ENCODE peak calls at places on chromosomes 1 and 21, in six cellular contexts. T is cardiac muscle cell, N is thoracic aorta, Y is tibial nerve, C is IMR-90, U is H7. F is an unnamed sample.

GRCh38 chr21:36064085-36064460 is 3.7 kb upstream of the SETD4 start:
- DNase-seq in T (no peak), N (no peak), Y (no peak), C (no peak), U (no peak), F (no peak)

GRCh38 chr1:66678151-66678550 is 74.1 kb upstream of the DYNLT5 start:
- DNase-seq in T (no peak), N (no peak), Y (no peak), C (no peak), U (no peak), F (no peak)

GRCh38 chr1:231392380-231393131 is 29.5 kb downstream of the EGLN1 start:
- DNase-seq in T (no peak), N (no peak), Y (no peak), C (no peak), U (peak; percentile 35), F (no peak)

GRCh38 chr1:200319143-200319542 is 90.7 kb downstream of the ZNF281 start:
- DNase-seq in T (no peak), N (no peak), Y (no peak), C (no peak), U (no peak), F (no peak)

GRCh38 chr1:203133969-203134725 is 6.6 kb downstream of the ADORA1 start:
- DNase-seq in T (peak; percentile 93), N (no peak), Y (no peak), C (peak; percentile 49), U (peak; percentile 57), F (no peak)

GRCh38 chr1:183002267-183002666 is 21.0 kb upstream of the LAMC1 start:
- DNase-seq in T (no peak), N (no peak), Y (no peak), C (no peak), U (no peak), F (no peak)

GRCh38 chr21:30329203-30329868 is 8.2 kb downstream of the KRTAP27-1 start:
- DNase-seq in T (no peak), N (no peak), Y (no peak), C (no peak), U (no peak), F (peak; percentile 10)

GRCh38 chr1:107110346-107110745 is 30.5 kb upstream of the NTNG1 start:
- DNase-seq in T (no peak), N (no peak), Y (no peak), C (no peak), U (no peak), F (no peak)

GRCh38 chr1:108708726-108709660 is 3.7 kb upstream of the FNDC7 start:
- DNase-seq in T (peak; percentile 59), N (no peak), Y (no peak), C (no peak), U (peak; percentile 39), F (peak; percentile 31)

GRCh38 chr1:47189844-47190562 is at the start of gene PDZK1IP1:
- DNase-seq in T (peak; percentile 88), N (peak; percentile 89), Y (peak; percentile 89), C (peak; percentile 67), U (peak; percentile 83), F (peak; percentile 89)

GRCh38 chr1:48870596-48870995 is 93.9 kb upstream of the BEND5 start:
- DNase-seq in T (peak; percentile 35), N (no peak), Y (no peak), C (no peak), U (no peak), F (no peak)

GRCh38 chr1:17790383-17791054 is 35.4 kb downstream of the ACTL8 start:
- DNase-seq in T (no peak), N (no peak), Y (no peak), C (no peak), U (no peak), F (no peak)

GRCh38 chr1:77230051-77230450 is 10.8 kb upstream of the PIGK start:
- DNase-seq in T (peak; percentile 2), N (no peak), Y (no peak), C (peak; percentile 22), U (no peak), F (no peak)

GRCh38 chr1:180945151-180945550 is 32.5 kb downstream of the KIAA1614 start:
- DNase-seq in T (no peak), N (no peak), Y (no peak), C (no peak), U (peak; percentile 68), F (no peak)

GRCh38 chr1:200795151-200795550 is 56.5 kb downstream of the CAMSAP2 start:
- DNase-seq in T (peak; percentile 29), N (no peak), Y (no peak), C (peak; percentile 74), U (no peak), F (no peak)

GRCh38 chr1:161198206-161198876 is 513 bp downstream of the ADAMTS4 start:
- DNase-seq in T (peak; percentile 57), N (no peak), Y (no peak), C (no peak), U (peak; percentile 94), F (peak; percentile 88)

GRCh38 chr1:235940282-235940681 is 73.6 kb upstream of the LYST start:
- DNase-seq in T (no peak), N (no peak), Y (no peak), C (no peak), U (no peak), F (no peak)

GRCh38 chr1:58968360-58968952 is 184.6 kb upstream of the JUN start:
- DNase-seq in T (peak; percentile 88), N (peak; percentile 33), Y (peak; percentile 77), C (peak; percentile 46), U (no peak), F (peak; percentile 77)

GRCh38 chr1:231918239-231919015 is 291.8 kb downstream of the DISC1 start:
- DNase-seq in T (no peak), N (no peak), Y (no peak), C (peak; percentile 78), U (no peak), F (peak; percentile 11)

GRCh38 chr1:81999364-81999763 is 198.6 kb downstream of the ADGRL2 start:
- DNase-seq in T (no peak), N (no peak), Y (no peak), C (no peak), U (no peak), F (no peak)

GRCh38 chr21:37196847-37197246 is 70.3 kb downstream of the VPS26C start:
- DNase-seq in T (no peak), N (no peak), Y (no peak), C (no peak), U (no peak), F (no peak)

GRCh38 chr1:2316451-2316940 is 74.9 kb downstream of the MORN1 start:
- DNase-seq in T (no peak), N (no peak), Y (no peak), C (peak; percentile 47), U (no peak), F (peak; percentile 43)

GRCh38 chr1:2314297-2314802 is 77.0 kb downstream of the MORN1 start:
- DNase-seq in T (peak; percentile 83), N (no peak), Y (no peak), C (peak; percentile 36), U (peak; percentile 98), F (peak; percentile 75)

GRCh38 chr1:2314803-2315710 is 76.3 kb downstream of the MORN1 start:
- DNase-seq in T (peak; percentile 76), N (no peak), Y (no peak), C (peak; percentile 39), U (peak; percentile 99), F (peak; percentile 84)

GRCh38 chr1:2317230-2318065 is 73.9 kb downstream of the MORN1 start:
- DNase-seq in T (no peak), N (no peak), Y (no peak), C (no peak), U (peak; percentile 87), F (no peak)

DNA sequence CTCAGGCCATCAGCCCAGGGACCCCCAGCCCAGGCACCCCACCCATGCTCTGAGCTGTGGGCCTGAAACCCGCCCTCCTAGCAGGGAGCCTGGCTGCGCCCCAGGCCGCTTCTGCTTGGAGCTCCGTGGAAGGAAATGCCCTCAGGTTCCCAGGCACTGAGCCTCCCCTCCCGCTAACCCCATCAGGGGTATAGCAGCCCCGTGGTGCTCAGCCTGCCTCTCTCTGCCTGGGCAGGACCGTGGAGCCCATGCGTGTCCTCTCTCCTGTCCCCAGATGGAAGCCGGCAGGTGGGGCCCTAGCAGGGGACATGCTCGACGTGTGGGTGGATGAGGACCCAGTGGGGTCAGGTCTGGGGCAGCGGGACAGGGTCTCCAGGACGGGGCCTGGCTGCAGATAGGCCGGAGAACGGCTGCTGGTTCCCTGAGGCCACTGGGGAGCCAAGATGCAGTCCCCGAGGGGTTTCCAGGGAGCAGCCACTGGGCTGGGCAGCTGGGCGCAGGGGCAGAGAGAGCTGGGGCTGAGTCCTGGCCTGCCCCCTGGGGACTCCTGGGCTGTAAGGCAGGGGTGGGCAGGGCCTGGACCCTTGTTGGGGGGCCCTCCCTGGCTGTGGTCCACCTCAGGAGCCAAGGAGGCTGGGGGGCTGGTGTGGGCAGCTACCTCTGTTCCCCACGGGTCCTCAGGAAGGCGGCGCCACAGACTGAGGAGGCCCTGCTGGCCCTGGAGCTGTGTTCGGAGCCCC is 75.5 kb downstream of the MORN1 start:
- DNase-seq in T (no peak), N (no peak), Y (no peak), C (no peak), U (peak; percentile 79), F (no peak)
- H3K4me3 ChIP-seq in T (no peak overlapping the region), N (no peak overlapping the region), Y (no peak overlapping the region), C (no peak overlapping the region), U (no peak overlapping the region), F (no peak overlapping the region)

GRCh38 chr1:95208876-95209275 is 25.1 kb upstream of the RWDD3 start:
- DNase-seq in T (no peak), N (no peak), Y (no peak), C (no peak), U (no peak), F (no peak)
- H3K27me3 ChIP-seq in T (no peaks in the 10 kb centered on the region), N (no peaks in the 10 kb centered on the region), Y (no peaks in the 10 kb centered on the region), C (no peaks in the 10 kb centered on the region), U (no peaks in the 10 kb centered on the region), F (no peaks in the 10 kb centered on the region)

DNA sequence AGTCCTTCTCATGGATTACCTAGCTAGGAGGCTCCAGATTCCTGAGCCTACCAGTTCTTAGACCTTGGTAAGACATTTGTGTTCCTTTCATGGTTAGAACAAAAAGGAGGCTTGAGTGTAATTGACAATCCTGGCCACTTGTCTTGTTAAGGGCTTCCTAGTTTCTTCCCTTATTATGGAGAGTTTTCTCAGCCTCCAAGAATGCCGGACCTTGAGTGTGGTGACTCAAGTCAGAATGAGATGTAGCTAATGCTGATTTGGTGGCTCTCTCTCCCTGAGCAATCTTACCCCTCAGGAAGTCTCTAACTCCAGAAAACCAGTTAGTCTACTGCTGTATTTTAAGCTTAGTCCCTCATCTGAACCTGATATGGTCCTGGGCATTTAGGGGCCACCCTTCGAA is 14.3 kb downstream of the CHI3L2 start:
- DNase-seq in T (no peak), N (no peak), Y (no peak), C (peak; percentile 4), U (no peak), F (no peak)
- H3K4me3 ChIP-seq in T (no peak overlapping the region), N (no peak overlapping the region), Y (no peak overlapping the region), C (no peak overlapping the region), U (no peak overlapping the region), F (no peak overlapping the region)

DNA sequence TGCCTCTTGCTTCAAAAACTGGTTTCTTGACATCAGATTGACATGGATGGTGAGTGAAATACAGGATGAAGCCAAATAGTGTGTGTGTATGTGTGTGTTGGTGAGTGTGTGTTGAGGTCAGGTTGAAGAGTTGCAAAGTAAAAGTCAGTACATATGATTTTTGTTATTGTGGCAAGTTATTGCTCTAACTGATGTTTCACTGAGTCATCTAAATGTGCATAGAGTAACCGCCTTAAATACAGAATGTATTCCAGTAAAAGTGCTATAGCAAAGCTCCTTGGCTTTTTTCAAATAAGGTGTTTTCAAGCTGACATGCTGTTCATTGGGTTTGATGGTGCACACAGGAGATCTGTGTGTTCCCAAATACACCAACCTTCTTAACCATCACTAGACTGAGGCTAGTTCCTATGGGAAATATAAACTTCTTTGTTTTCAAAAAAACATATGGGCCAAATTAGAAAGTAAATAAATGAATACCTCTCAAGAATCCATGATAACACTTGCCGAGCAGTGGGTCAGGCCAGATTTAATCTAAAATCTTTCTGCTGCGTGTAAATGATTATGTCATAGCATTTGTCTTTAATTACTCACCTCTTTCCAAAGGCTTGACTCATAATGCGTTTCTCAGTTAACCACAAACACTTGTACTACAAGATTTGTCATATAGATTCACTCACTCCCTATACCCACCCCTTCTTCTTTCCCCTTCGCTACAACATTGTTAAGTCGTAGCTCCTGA is 151.1 kb downstream of the LYPLAL1 start:
- DNase-seq in T (peak; percentile 87), N (no peak), Y (no peak), C (peak; percentile 98), U (no peak), F (peak; percentile 57)
- H3K27me3 ChIP-seq in T (no peaks in the 10 kb centered on the region), N (no peaks in the 10 kb centered on the region), Y (no peaks in the 10 kb centered on the region), C (no peaks in the 10 kb centered on the region), U (no peaks in the 10 kb centered on the region), F (no peaks in the 10 kb centered on the region)

F was measured in MG63.